ENCODE peak calls at places on chromosomes 13 and 19, in eight cellular contexts. Y, R, Q, W, G, U, J and E are unnamed samples.
A peak's percentile ranks its signal among the peaks of the same experiment; 100 is the strongest.

GRCh38 chr13:23175920-23176319 is 4.9 kb upstream of the SGCG start:
- DNase-seq in Y (no peak), R (no peak), Q (no peak), W (no peak), G (no peak), U (peak; percentile 40), J (no peak), E (no peak)

GRCh38 chr19:45161715-45162463 is 1.1 kb upstream of the NKPD1 start:
- DNase-seq in Y (no peak), R (peak; percentile 45), Q (no peak), W (no peak), G (no peak), U (peak; percentile 31), J (peak; percentile 56), E (no peak)

GRCh38 chr13:48370815-48371214 is 42.1 kb downstream of the LPAR6 start:
- DNase-seq in Y (no peak), R (no peak), Q (no peak), W (no peak), G (no peak), U (no peak), J (no peak), E (no peak)

GRCh38 chr19:36201684-36202083 is 12.8 kb downstream of the ZNF565 start:
- DNase-seq in Y (no peak), R (no peak), Q (no peak), W (no peak), G (no peak), U (no peak), J (no peak), E (no peak)

GRCh38 chr19:7870571-7871279 is 3.5 kb downstream of the PRR36 start:
- DNase-seq in Y (peak; percentile 68), R (peak; percentile 56), Q (no peak), W (no peak), G (peak; percentile 94), U (peak; percentile 10), J (peak; percentile 60), E (no peak)

GRCh38 chr13:74026753-74027152 is 107.5 kb downstream of the KLF12 start:
- DNase-seq in Y (no peak), R (no peak), Q (no peak), W (no peak), G (peak; percentile 82), U (no peak), J (peak; percentile 29), E (no peak)

GRCh38 chr19:41957838-41958366 is 1.2 kb downstream of the RABAC1 start:
- DNase-seq in Y (peak; percentile 80), R (peak; percentile 44), Q (peak; percentile 46), W (peak; percentile 48), G (peak; percentile 80), U (peak; percentile 78), J (peak; percentile 81), E (peak; percentile 66)

GRCh38 chr13:109389892-109390345 is 396.5 kb downstream of the IRS2 start:
- DNase-seq in Y (no peak), R (no peak), Q (no peak), W (no peak), G (no peak), U (peak; percentile 87), J (no peak), E (no peak)

GRCh38 chr13:20407759-20408158 is 117.9 kb downstream of the CRYL1 start:
- DNase-seq in Y (no peak), R (no peak), Q (no peak), W (no peak), G (no peak), U (no peak), J (peak; percentile 17), E (no peak)

GRCh38 chr19:14979498-14980255 is at the start of gene SLC1A6:
- DNase-seq in Y (no peak), R (no peak), Q (no peak), W (no peak), G (no peak), U (no peak), J (no peak), E (no peak)

GRCh38 chr19:37987356-37988332 is 80.6 kb downstream of the SIPA1L3 start:
- DNase-seq in Y (no peak), R (no peak), Q (no peak), W (no peak), G (peak; percentile 64), U (no peak), J (no peak), E (no peak)

GRCh38 chr19:29283366-29283765 is 70.4 kb upstream of the UQCRFS1 start:
- DNase-seq in Y (no peak), R (no peak), Q (no peak), W (no peak), G (no peak), U (no peak), J (no peak), E (no peak)

GRCh38 chr19:23917856-23918255 is 3.2 kb downstream of the ZNF726 start:
- DNase-seq in Y (peak; percentile 26), R (no peak), Q (no peak), W (no peak), G (no peak), U (no peak), J (no peak), E (no peak)

GRCh38 chr13:44407891-44408290 is 34.3 kb downstream of the SERP2 start:
- DNase-seq in Y (no peak), R (no peak), Q (no peak), W (no peak), G (no peak), U (no peak), J (no peak), E (no peak)

GRCh38 chr13:87893982-87894527 is 222.9 kb downstream of the SLITRK5 start:
- DNase-seq in Y (no peak), R (no peak), Q (no peak), W (no peak), G (no peak), U (no peak), J (no peak), E (no peak)

GRCh38 chr19:38270587-38271167 is 6.3 kb downstream of the SPINT2 start:
- DNase-seq in Y (no peak), R (no peak), Q (no peak), W (no peak), G (no peak), U (no peak), J (no peak), E (no peak)

GRCh38 chr13:29830000-29830399 is 20.4 kb downstream of the UBL3 start:
- DNase-seq in Y (no peak), R (no peak), Q (no peak), W (no peak), G (no peak), U (no peak), J (no peak), E (no peak)

GRCh38 chr13:30730526-30730925 is 4.8 kb upstream of the ALOX5AP start:
- DNase-seq in Y (no peak), R (no peak), Q (no peak), W (no peak), G (no peak), U (no peak), J (no peak), E (peak; percentile 62)

GRCh38 chr19:16584825-16585801 is 12.9 kb upstream of the SLC35E1 start:
- DNase-seq in Y (no peak), R (no peak), Q (no peak), W (no peak), G (peak; percentile 41), U (no peak), J (no peak), E (no peak)

GRCh38 chr13:91200486-91200885 is 147.0 kb upstream of the MIR17HG start:
- DNase-seq in Y (no peak), R (no peak), Q (no peak), W (no peak), G (no peak), U (no peak), J (no peak), E (no peak)

GRCh38 chr19:16268676-16269319 is 55.8 kb upstream of the KLF2 start:
- DNase-seq in Y (no peak), R (no peak), Q (no peak), W (no peak), G (no peak), U (no peak), J (no peak), E (no peak)

GRCh38 chr19:14977128-14977527 is 2.5 kb downstream of the SLC1A6 start:
- DNase-seq in Y (no peak), R (no peak), Q (no peak), W (no peak), G (no peak), U (no peak), J (no peak), E (no peak)

GRCh38 chr13:41456768-41457588 is at the start of gene RGCC:
- DNase-seq in Y (peak; percentile 55), R (peak; percentile 83), Q (no peak), W (peak; percentile 81), G (peak; percentile 80), U (peak; percentile 43), J (peak; percentile 79), E (peak; percentile 45)

GRCh38 chr13:109700176-109700575 is 86.2 kb downstream of the IRS2 start:
- DNase-seq in Y (no peak), R (peak; percentile 49), Q (no peak), W (peak; percentile 83), G (no peak), U (peak; percentile 71), J (peak; percentile 75), E (no peak)

GRCh38 chr13:26186995-26187394 is 35.1 kb downstream of the RNF6 start:
- DNase-seq in Y (no peak), R (no peak), Q (no peak), W (no peak), G (no peak), U (peak; percentile 4), J (no peak), E (no peak)

GRCh38 chr13:34201050-34201913 is 383.3 kb downstream of the RFC3 start:
- DNase-seq in Y (no peak), R (no peak), Q (peak; percentile 7), W (no peak), G (no peak), U (peak; percentile 32), J (no peak), E (no peak)
- H3K27ac ChIP-seq in Y (no peak overlapping the region), R (no peak overlapping the region), Q (no peak overlapping the region), W (peak overlapping the region; percentile 80), G (no peak overlapping the region), U (no peak overlapping the region), J (no peak overlapping the region), E (peak overlapping the region; percentile 55)

DNA sequence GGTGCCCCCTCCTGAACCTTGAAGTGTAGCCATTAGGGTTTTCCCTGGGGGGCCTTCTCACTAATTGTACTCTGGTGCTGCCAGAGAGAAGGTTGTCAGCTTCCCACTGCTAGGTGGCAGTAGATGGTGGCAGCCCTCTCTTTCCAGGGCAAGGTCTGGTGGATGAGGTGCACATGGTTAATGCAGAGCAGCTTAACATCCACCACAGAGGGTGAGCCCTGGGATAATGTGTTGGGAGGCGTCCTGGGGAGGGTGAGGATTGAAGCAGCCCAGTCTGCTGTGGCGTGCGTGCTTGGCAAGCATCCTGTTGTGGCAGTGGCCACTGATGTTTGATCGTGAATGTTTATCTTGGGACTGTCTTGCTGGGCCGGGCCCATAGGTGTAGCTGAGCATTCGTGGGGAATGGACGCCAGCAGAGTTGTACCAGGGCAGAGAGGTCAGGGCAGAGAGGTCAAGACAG is 5.8 kb downstream of the EGLN2 start:
- DNase-seq in Y (no peak), R (no peak), Q (no peak), W (no peak), G (peak; percentile 31), U (no peak), J (peak; percentile 73), E (no peak)
- TF ChIP-seq CTCF in Y (no peak), R (no peak), Q (peak; percentile 9), W (peak; percentile 27), G (peak; percentile 70), U (no peak), J (no peak), E (no peak)

GRCh38 chr19:3361384-3362216 is 4.8 kb upstream of the NFIC start:
- DNase-seq in Y (no peak), R (no peak), Q (no peak), W (no peak), G (no peak), U (no peak), J (no peak), E (no peak)
- H3K4me3 ChIP-seq in Y (peak overlapping the region; percentile 83), R (peak overlapping the region; percentile 87), Q (peak overlapping the region; percentile 71), W (peak overlapping the region; percentile 97), G (no peak overlapping the region), U (peak overlapping the region; percentile 56), J (peak overlapping the region; percentile 99), E (peak overlapping the region; percentile 77)

GRCh38 chr19:34482380-34483250 is 1.1 kb downstream of the WTIP start:
- DNase-seq in Y (no peak), R (no peak), Q (no peak), W (no peak), G (no peak), U (peak; percentile 39), J (no peak), E (no peak)
- H3K27ac ChIP-seq in Y (no peak overlapping the region), R (peak overlapping the region; percentile 60), Q (no peak overlapping the region), W (peak overlapping the region; percentile 90), G (no peak overlapping the region), U (peak overlapping the region; percentile 32), J (peak overlapping the region; percentile 82), E (no peak overlapping the region)